ENCODE peak calls at places on chromosomes 2 and 18, in nine cellular contexts. H is AG04449, B is upper lobe of right lung, O is OCI-LY7, X is B cell, R is left ventricle myocardium inferior, G is brain microvascular endothelial cell, F is vagina, U is right atrium auricular region. A is an unnamed sample.

GRCh38 chr2:43303120-43303519 is 76.7 kb upstream of the ZFP36L2 start:
- DNase-seq in H (no peak), B (no peak), G (no peak), F (no peak), X (no peak), U (no peak), O (no peak), R (no peak), A (no peak)

GRCh38 chr2:45595724-45596435 is 15.2 kb downstream of the SRBD1 start:
- DNase-seq in G (peak), H (peak), U (no peak), B (no peak), O (no peak), F (no peak), X (no peak), R (peak), A (no peak)

GRCh38 chr2:240351826-240352426 is 83.5 kb upstream of the GPC1 start:
- DNase-seq in F (no peak), R (no peak), U (no peak), G (no peak), X (no peak), O (no peak), B (no peak), H (no peak), A (no peak)

GRCh38 chr2:165015052-165015642 is 59.8 kb upstream of the SLC38A11 start:
- DNase-seq in B (peak), X (peak), R (peak), U (no peak), F (no peak), H (no peak), O (peak), G (peak), A (peak)

GRCh38 chr18:36675076-36675475 is 153.7 kb downstream of the TPGS2 start:
- DNase-seq in X (no peak), O (no peak), U (no peak), F (no peak), B (no peak), H (no peak), G (no peak), R (no peak), A (no peak)

GRCh38 chr2:48600204-48600813 is 17.3 kb upstream of the GTF2A1L start:
- DNase-seq in B (no peak), R (no peak), X (peak), G (peak), O (peak), U (no peak), F (no peak), H (no peak), A (no peak)

GRCh38 chr2:1632006-1632348 is 112.3 kb downstream of the PXDN start:
- DNase-seq in R (no peak), H (peak), U (no peak), F (no peak), B (no peak), O (no peak), G (peak), X (no peak), A (no peak)

GRCh38 chr2:121662651-121663050 is 13.4 kb upstream of the CLASP1 start:
- DNase-seq in O (no peak), F (no peak), B (no peak), G (no peak), X (no peak), U (no peak), H (no peak), R (no peak), A (no peak)

GRCh38 chr2:172085460-172086159 is at the start of gene DLX1:
- DNase-seq in U (no peak), O (no peak), R (no peak), H (no peak), B (no peak), F (no peak), X (peak), G (no peak), A (peak)
- TF ChIP-seq CTCF in U (no peak), O (no peak), R (no peak), H (no peak), B (no peak), F (no peak), X (no peak), G (no peak), A (no peak)

DNA sequence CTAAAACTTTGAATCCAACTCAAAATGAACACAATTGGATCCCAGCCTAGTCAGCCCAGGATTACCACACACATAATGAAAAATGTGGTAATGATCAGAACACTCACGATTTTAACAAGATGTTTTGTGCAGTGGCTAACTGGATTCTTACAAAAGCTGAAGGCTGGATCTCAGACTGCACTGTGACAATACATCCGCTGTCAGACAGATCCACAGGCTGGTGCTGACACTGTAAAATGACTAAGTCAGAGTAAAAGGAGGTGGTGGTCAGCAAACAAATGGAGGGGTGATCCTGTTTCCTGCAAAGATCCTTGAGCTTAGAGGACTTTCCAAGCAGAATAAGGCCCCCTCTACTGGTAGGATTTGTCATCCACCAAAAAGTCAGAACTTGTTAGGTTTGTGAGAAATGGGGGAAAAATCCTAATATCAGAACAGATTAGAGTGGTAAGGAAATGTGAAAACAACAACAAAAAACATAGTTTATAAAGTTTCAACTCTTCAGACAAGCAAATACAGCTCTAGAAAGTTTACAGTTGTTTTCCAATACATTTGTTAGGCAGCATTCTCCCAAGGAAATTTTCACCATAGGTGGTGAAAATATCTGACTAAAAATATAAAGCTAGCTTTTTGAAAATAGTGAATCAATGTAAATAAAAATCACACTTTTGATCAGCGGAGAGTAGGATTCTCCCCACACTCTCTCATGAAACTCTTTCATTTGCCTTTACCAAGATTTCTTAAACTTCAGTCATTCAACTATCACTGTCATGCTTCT is 211.9 kb downstream of the AGPS start:
- DNase-seq in F (no peak), U (no peak), B (no peak), O (peak), R (no peak), H (peak), X (peak), G (peak), A (peak)
- TF ChIP-seq CTCF in F (no peak), U (peak), B (peak), O (peak), R (peak), H (peak), X (peak), G (peak), A (peak)

GRCh38 chr2:75560022-75560767 is 544 bp downstream of the EVA1A start:
- DNase-seq in U (no peak), R (peak), X (no peak), G (peak), O (no peak), H (no peak), F (peak), B (peak), A (peak)
- TF ChIP-seq CTCF in U (no peak), R (no peak), X (no peak), G (peak), O (peak), H (peak), F (no peak), B (peak), A (peak)

DNA sequence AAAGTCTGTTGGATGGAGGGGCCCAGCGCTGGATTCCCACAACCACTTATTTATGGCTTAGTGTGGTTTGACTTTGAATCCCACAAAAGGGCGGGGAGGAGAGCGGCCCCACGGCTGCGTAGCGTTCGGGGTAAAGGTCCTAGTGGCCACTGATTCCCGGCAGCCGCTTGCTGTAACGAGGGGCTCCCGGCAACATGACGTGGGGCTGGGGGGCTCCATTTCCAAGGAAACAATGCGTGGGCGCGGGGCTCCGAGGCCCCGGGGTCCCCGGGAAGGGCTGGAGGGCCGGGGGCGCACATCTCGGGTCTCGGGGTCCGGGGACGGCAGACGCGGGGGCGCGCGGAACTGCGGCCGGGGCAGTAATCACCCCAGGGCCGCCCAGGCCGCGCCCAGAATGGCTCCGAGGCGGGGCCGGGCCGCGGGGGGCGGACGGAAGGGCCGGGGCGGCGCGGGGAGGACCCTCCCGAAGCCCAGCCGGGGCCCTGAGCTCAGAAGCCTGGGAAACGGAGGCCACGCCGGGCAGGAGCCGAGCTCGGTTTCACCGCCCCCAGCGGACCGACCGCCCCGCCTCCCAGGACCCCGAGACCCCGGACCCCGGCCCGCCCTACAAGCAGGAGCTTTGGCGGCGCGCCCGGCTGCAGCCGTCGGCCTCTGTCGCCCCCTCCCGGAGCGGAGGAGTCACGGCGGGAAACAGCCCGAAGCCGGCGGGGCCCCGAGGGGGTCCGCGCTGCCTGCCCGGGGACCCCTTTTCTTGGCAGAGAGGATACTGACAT is 11.9 kb upstream of the MLPH start:
- DNase-seq in X (peak), U (peak), B (peak), R (peak), O (peak), G (peak), F (no peak), H (no peak), A (peak)
- TF ChIP-seq CTCF in X (peak), U (peak), B (peak), R (peak), O (peak), G (peak), F (peak), H (peak), A (peak)

GRCh38 chr2:64889803-64890202 is 99.4 kb upstream of the SLC1A4 start:
- DNase-seq in G (no peak), F (no peak), B (no peak), H (no peak), O (no peak), U (no peak), X (no peak), R (no peak), A (no peak)

GRCh38 chr2:64887565-64887964 is 101.6 kb upstream of the SLC1A4 start:
- DNase-seq in X (no peak), O (no peak), R (no peak), H (no peak), U (no peak), F (no peak), B (no peak), G (no peak), A (no peak)

DNA sequence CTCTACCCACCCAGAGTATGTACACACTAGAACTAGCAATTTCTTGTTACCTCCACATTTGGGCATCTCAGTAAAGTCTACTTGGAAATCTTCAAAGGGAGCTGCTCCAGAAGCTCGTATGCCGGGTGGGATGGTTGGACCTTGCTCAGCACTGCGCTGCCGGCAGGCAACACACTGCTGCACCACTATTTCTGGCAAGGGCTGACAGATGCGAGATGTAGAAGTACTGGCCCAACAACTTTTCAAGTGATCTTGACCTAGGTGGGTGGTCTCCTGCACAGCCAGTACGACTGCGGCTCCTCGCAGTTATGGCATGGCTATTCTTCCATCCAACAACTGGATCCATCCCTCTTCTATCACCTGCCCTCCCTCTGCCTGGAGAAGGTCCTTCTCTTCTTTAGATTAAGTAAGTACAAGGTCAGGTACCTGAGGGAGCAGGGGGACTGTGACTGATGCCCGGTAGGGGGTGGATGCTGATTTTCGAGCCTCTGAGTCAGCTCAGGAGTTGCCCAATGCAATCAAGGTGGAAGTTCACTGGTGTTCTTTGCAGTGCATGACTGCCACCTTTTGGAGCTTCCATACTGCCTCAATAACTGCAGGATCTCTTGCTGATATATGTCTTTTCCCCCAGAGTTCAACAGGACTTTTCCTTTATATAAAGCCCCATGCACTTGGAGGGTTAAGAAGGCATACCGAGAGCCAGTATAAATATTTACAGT is 100.4 kb upstream of the SLC1A4 start:
- DNase-seq in G (peak), F (no peak), R (no peak), O (no peak), H (no peak), B (no peak), X (no peak), U (no peak), A (no peak)
- TF ChIP-seq CTCF in G (peak), F (no peak), R (peak), O (no peak), H (peak), B (no peak), X (no peak), U (no peak), A (peak)

DNA sequence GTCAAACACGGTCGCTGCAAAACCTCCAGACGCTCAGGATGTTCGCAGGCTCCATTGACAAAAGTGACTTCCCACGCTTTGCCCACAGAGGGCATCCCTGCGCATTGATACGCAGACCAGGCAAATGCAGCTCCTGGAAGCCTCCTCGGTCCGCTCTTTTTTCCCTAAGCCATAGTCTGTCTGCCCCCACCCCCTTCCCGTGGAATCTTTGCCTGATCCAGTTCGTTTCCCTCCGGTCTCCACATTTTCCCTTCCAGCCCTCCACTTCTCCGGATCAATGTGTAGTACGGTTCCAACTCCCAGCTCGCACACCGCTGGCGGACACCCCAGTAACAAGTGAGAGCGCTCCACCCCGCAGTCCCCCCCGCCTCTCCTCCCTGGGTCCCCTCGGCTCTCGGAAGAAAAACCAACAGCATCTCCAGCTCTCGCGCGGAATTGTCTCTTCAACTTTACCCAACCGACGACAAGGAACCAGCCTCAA is at the start of gene DCC:
- DNase-seq in U (no peak), O (no peak), G (peak), H (peak), F (no peak), B (no peak), R (no peak), X (no peak), A (no peak)
- TF ChIP-seq CTCF in U (no peak), O (no peak), G (peak), H (peak), F (no peak), B (peak), R (peak), X (no peak), A (peak)

DNA sequence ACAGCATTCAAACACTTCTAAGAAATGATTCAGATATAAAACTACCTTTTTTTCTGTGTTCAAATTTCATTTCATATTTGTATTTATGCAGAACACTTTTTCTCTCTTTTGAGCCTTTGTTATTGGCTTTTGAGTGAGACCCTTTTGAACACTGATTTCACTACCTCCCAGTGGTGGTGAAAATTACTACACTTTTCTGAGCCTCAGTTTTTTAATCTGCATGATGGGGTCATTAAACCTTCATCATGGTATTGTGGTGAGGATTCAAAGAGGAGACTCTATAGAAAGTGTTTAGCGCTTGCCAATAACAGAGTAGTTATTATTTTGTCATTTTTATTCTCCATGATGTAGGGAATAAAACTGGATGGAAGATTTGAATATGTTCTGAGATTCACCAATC is 169.8 kb downstream of the THSD7B start:
- DNase-seq in U (no peak), G (no peak), X (no peak), F (no peak), R (no peak), O (no peak), H (no peak), B (no peak), A (no peak)
- TF ChIP-seq CTCF in U (no peak), G (no peak), X (no peak), F (no peak), R (no peak), O (peak), H (no peak), B (no peak), A (no peak)

GRCh38 chr18:70072678-70073077 is 125.0 kb upstream of the CD226 start:
- DNase-seq in H (no peak), R (no peak), F (no peak), O (no peak), G (peak), B (no peak), U (no peak), X (no peak), A (no peak)
- TF ChIP-seq CTCF in H (peak), R (peak), F (no peak), O (no peak), G (peak), B (peak), U (no peak), X (no peak), A (peak)

A was measured in osteocyte.